ENCODE peak calls at places on chromosomes 11 and 22, in five cellular contexts. Z, X, Q, P and T are unnamed samples.

GRCh38 chr11:22671751-22672150 is 5.3 kb downstream of the GAS2 start:
- DNase-seq in Z (no peak), X (no peak), Q (no peak), P (peak; percentile 12), T (no peak)

GRCh38 chr22:48745842-48746788 is 1081.6 kb downstream of the BRD1 start:
- DNase-seq in Z (peak; percentile 9), X (no peak), Q (no peak), P (no peak), T (peak; percentile 32)

GRCh38 chr22:45006101-45006872 is 3.5 kb downstream of the PHF21B start:
- DNase-seq in Z (no peak), X (no peak), Q (no peak), P (no peak), T (no peak)

GRCh38 chr22:45630436-45630835 is 41.2 kb upstream of the ATXN10 start:
- DNase-seq in Z (no peak), X (no peak), Q (no peak), P (no peak), T (no peak)

GRCh38 chr11:116138280-116138679 is 634.1 kb upstream of the CADM1 start:
- DNase-seq in Z (no peak), X (no peak), Q (no peak), P (no peak), T (no peak)

GRCh38 chr11:19881185-19881584 is 168.5 kb downstream of the NAV2 start:
- DNase-seq in Z (no peak), X (no peak), Q (no peak), P (no peak), T (no peak)

GRCh38 chr11:2931771-2932738 is 2.8 kb upstream of the PHLDA2 start:
- DNase-seq in Z (no peak), X (no peak), Q (no peak), P (no peak), T (no peak)

GRCh38 chr11:114478768-114479167 is 39.5 kb downstream of the REXO2 start:
- DNase-seq in Z (no peak), X (no peak), Q (no peak), P (peak; percentile 19), T (no peak)

GRCh38 chr11:67639438-67639859 is at the start of gene TBX10:
- DNase-seq in Z (no peak), X (no peak), Q (peak; percentile 16), P (no peak), T (no peak)

GRCh38 chr11:123251656-123252344 is 56.8 kb upstream of the CLMP start:
- DNase-seq in Z (no peak), X (peak; percentile 70), Q (no peak), P (no peak), T (peak; percentile 79)

GRCh38 chr22:36807627-36808026 is 9.2 kb downstream of the PVALB start:
- DNase-seq in Z (no peak), X (no peak), Q (no peak), P (no peak), T (no peak)

GRCh38 chr22:46292173-46292572 is 4.5 kb upstream of the GTSE1 start:
- DNase-seq in Z (no peak), X (no peak), Q (no peak), P (no peak), T (no peak)

GRCh38 chr11:2301631-2302272 is at the start of the genes C11orf21 and TSPAN32:
- DNase-seq in Z (peak; percentile 35), X (peak; percentile 63), Q (no peak), P (peak; percentile 41), T (no peak)

GRCh38 chr11:62169935-62170334 is 20.1 kb upstream of the SCGB1D1 start:
- DNase-seq in Z (no peak), X (no peak), Q (no peak), P (no peak), T (no peak)

GRCh38 chr11:73218830-73219215 is 742 bp downstream of the P2RY2 start:
- DNase-seq in Z (no peak), X (no peak), Q (no peak), P (no peak), T (no peak)

GRCh38 chr11:57680552-57680874 is 12.6 kb downstream of the ZDHHC5 start:
- DNase-seq in Z (no peak), X (no peak), Q (no peak), P (no peak), T (no peak)

GRCh38 chr11:104668797-104669463 is 229.3 kb downstream of the CASP12 start:
- DNase-seq in Z (no peak), X (no peak), Q (no peak), P (peak; percentile 91), T (no peak)

GRCh38 chr11:3854977-3855807 is at the start of gene STIM1:
- DNase-seq in Z (peak; percentile 95), X (peak; percentile 96), Q (peak; percentile 82), P (peak; percentile 93), T (peak; percentile 97)

GRCh38 chr11:114440121-114440860 is 1.0 kb downstream of the REXO2 start:
- DNase-seq in Z (no peak), X (no peak), Q (no peak), P (no peak), T (no peak)

GRCh38 chr11:124902616-124903015 is 5.0 kb upstream of the ROBO4 start:
- DNase-seq in Z (no peak), X (no peak), Q (no peak), P (no peak), T (no peak)